ENCODE peak calls at places on chromosomes 7 and 10, in four cellular contexts. One of them, this sample, is unnamed.
A peak's percentile ranks its signal among the peaks of the same experiment; 100 is the strongest.

GRCh38 chr10:131206136-131206995 is 105.2 kb downstream of the TCERG1L start:
- DNase-seq in amygdala: no peak
- DNase-seq in GM10248: no peak
- DNase-seq in mesothelial cell of epicardium: peak; percentile 20
- DNase-seq in this sample: no peak

GRCh38 chr7:45687721-45688120 is 113.6 kb downstream of the ADCY1 start:
- DNase-seq in mesothelial cell of epicardium: no peak
- DNase-seq in amygdala: no peak
- DNase-seq in GM10248: peak; percentile 9
- DNase-seq in this sample: no peak

GRCh38 chr10:49619613-49620012 is 5.8 kb downstream of the CHAT start:
- DNase-seq in mesothelial cell of epicardium: no peak
- DNase-seq in GM10248: no peak
- DNase-seq in amygdala: no peak
- DNase-seq in this sample: no peak

GRCh38 chr10:74103560-74104248 is 46.9 kb downstream of the AP3M1 start:
- DNase-seq in GM10248: peak; percentile 63
- DNase-seq in mesothelial cell of epicardium: no peak
- DNase-seq in amygdala: no peak
- DNase-seq in this sample: no peak

GRCh38 chr10:112949128-112949823 is 771 bp upstream of the TCF7L2 start:
- DNase-seq in amygdala: no peak
- DNase-seq in GM10248: no peak
- DNase-seq in mesothelial cell of epicardium: no peak
- DNase-seq in this sample: no peak

GRCh38 chr10:132967540-132967939 is 25.2 kb upstream of the CFAP46 start:
- DNase-seq in amygdala: no peak
- DNase-seq in GM10248: no peak
- DNase-seq in mesothelial cell of epicardium: no peak
- DNase-seq in this sample: no peak

GRCh38 chr10:103757531-103758293 is 97.7 kb downstream of the SH3PXD2A start:
- DNase-seq in mesothelial cell of epicardium: no peak
- DNase-seq in amygdala: no peak
- DNase-seq in GM10248: no peak
- DNase-seq in this sample: peak; percentile 51

GRCh38 chr10:124343351-124344265 is 75.1 kb downstream of the OAT start:
- DNase-seq in GM10248: no peak
- DNase-seq in amygdala: no peak
- DNase-seq in mesothelial cell of epicardium: no peak
- DNase-seq in this sample: no peak

GRCh38 chr7:72493850-72494661 is 81.9 kb upstream of the CALN1 start:
- DNase-seq in amygdala: peak; percentile 13
- DNase-seq in mesothelial cell of epicardium: peak; percentile 72
- DNase-seq in GM10248: peak; percentile 66
- DNase-seq in this sample: no peak

GRCh38 chr10:76303682-76304316 is 872.4 kb downstream of the LRMDA start:
- DNase-seq in amygdala: peak; percentile 9
- DNase-seq in mesothelial cell of epicardium: peak; percentile 68
- DNase-seq in GM10248: peak; percentile 31
- DNase-seq in this sample: peak; percentile 48

GRCh38 chr10:94043431-94043990 is 49.8 kb downstream of the PLCE1 start:
- DNase-seq in amygdala: no peak
- DNase-seq in GM10248: no peak
- DNase-seq in mesothelial cell of epicardium: no peak
- DNase-seq in this sample: no peak

GRCh38 chr7:87218941-87219544 is 489 bp downstream of the TMEM243 start:
- DNase-seq in amygdala: peak; percentile 5
- DNase-seq in mesothelial cell of epicardium: peak; percentile 53
- DNase-seq in GM10248: peak; percentile 31
- DNase-seq in this sample: no peak

GRCh38 chr7:136976504-136977251 is 108.2 kb downstream of the CHRM2 start:
- DNase-seq in GM10248: no peak
- DNase-seq in amygdala: no peak
- DNase-seq in mesothelial cell of epicardium: no peak
- DNase-seq in this sample: no peak

GRCh38 chr7:116177009-116177408 is 33.3 kb upstream of the TES start:
- DNase-seq in GM10248: no peak
- DNase-seq in mesothelial cell of epicardium: no peak
- DNase-seq in amygdala: no peak
- DNase-seq in this sample: no peak

GRCh38 chr10:120457431-120458172 is 575 bp downstream of the PLPP4 start:
- DNase-seq in amygdala: no peak
- DNase-seq in GM10248: no peak
- DNase-seq in mesothelial cell of epicardium: no peak
- DNase-seq in this sample: no peak

GRCh38 chr7:20738517-20739481 is 47.9 kb downstream of the SP8 start:
- DNase-seq in GM10248: no peak
- DNase-seq in mesothelial cell of epicardium: no peak
- DNase-seq in amygdala: no peak
- DNase-seq in this sample: no peak

GRCh38 chr10:71708301-71708703 is 11.3 kb downstream of the C10orf105 start:
- DNase-seq in mesothelial cell of epicardium: peak; percentile 92
- DNase-seq in GM10248: peak; percentile 78
- DNase-seq in amygdala: no peak
- DNase-seq in this sample: no peak

GRCh38 chr7:2263176-2263575 is 21.1 kb downstream of the NUDT1 start:
- DNase-seq in amygdala: no peak
- DNase-seq in GM10248: no peak
- DNase-seq in mesothelial cell of epicardium: no peak
- DNase-seq in this sample: no peak

GRCh38 chr10:27247441-27247840 is 6.8 kb upstream of the ACBD5 start:
- DNase-seq in mesothelial cell of epicardium: no peak
- DNase-seq in amygdala: no peak
- DNase-seq in GM10248: no peak
- DNase-seq in this sample: no peak

GRCh38 chr7:111384065-111384891 is 178.0 kb downstream of the IMMP2L start:
- DNase-seq in mesothelial cell of epicardium: no peak
- DNase-seq in GM10248: no peak
- DNase-seq in amygdala: no peak
- DNase-seq in this sample: no peak

GRCh38 chr7:50660040-50660829 is 95.0 kb upstream of the DDC start:
- DNase-seq in mesothelial cell of epicardium: no peak
- DNase-seq in GM10248: no peak
- DNase-seq in amygdala: peak; percentile 77
- DNase-seq in this sample: no peak

GRCh38 chr10:79014796-79015195 is 54.0 kb upstream of the ZMIZ1 start:
- DNase-seq in mesothelial cell of epicardium: no peak
- DNase-seq in amygdala: peak; percentile 26
- DNase-seq in GM10248: no peak
- DNase-seq in this sample: no peak

GRCh38 chr7:45663965-45664623 is 89.9 kb downstream of the ADCY1 start:
- DNase-seq in GM10248: no peak
- DNase-seq in amygdala: no peak
- DNase-seq in mesothelial cell of epicardium: no peak
- DNase-seq in this sample: no peak

GRCh38 chr10:132076578-132077081 is 10.9 kb downstream of the JAKMIP3 start:
- DNase-seq in mesothelial cell of epicardium: peak; percentile 24
- DNase-seq in GM10248: no peak
- DNase-seq in amygdala: no peak
- DNase-seq in this sample: no peak

GRCh38 chr10:81570878-81571794 is 303.9 kb upstream of the NRG3 start:
- DNase-seq in amygdala: no peak
- DNase-seq in mesothelial cell of epicardium: no peak
- DNase-seq in GM10248: no peak
- DNase-seq in this sample: no peak

This sample was measured in breast epithelium.